ENCODE peak calls at places on chromosome 5, in nine cellular contexts. G, Q, I, Y, C, Z, D, A and X are unnamed samples.

GRCh38 chr5:14491015-14491414 is 90.6 kb upstream of the OTULINL start:
- DNase-seq in G (no peak), Q (no peak), I (no peak), Y (no peak), C (no peak), Z (no peak), D (no peak), A (no peak), X (no peak)

GRCh38 chr5:78499485-78499884 is 139.1 kb downstream of the SCAMP1 start:
- DNase-seq in G (no peak), Q (no peak), I (no peak), Y (no peak), C (no peak), Z (no peak), D (no peak), A (no peak), X (no peak)

GRCh38 chr5:103347729-103348128 is 89.2 kb downstream of the MACIR start:
- DNase-seq in G (no peak), Q (no peak), I (no peak), Y (no peak), C (no peak), Z (no peak), D (no peak), A (peak; percentile 14), X (no peak)

GRCh38 chr5:102759700-102760099 is 4.6 kb downstream of the PAM start:
- DNase-seq in G (no peak), Q (no peak), I (no peak), Y (no peak), C (no peak), Z (no peak), D (no peak), A (no peak), X (no peak)

GRCh38 chr5:180274695-180275094 is 17.2 kb downstream of the MAPK9 start:
- DNase-seq in G (no peak), Q (no peak), I (no peak), Y (no peak), C (no peak), Z (no peak), D (no peak), A (no peak), X (no peak)

GRCh38 chr5:173430394-173430793 is 102.2 kb upstream of the STC2 start:
- DNase-seq in G (no peak), Q (no peak), I (no peak), Y (no peak), C (no peak), Z (no peak), D (no peak), A (no peak), X (no peak)

GRCh38 chr5:81825237-81825636 is 74.3 kb upstream of the SSBP2 start:
- DNase-seq in G (no peak), Q (peak; percentile 9), I (no peak), Y (peak; percentile 85), C (no peak), Z (no peak), D (peak; percentile 5), A (peak; percentile 91), X (no peak)

GRCh38 chr5:107744418-107745330 is 73.9 kb upstream of the EFNA5 start:
- DNase-seq in G (no peak), Q (no peak), I (no peak), Y (no peak), C (no peak), Z (no peak), D (no peak), A (no peak), X (no peak)

GRCh38 chr5:141636106-141636412 is 590 bp downstream of the HDAC3 start:
- DNase-seq in G (no peak), Q (no peak), I (no peak), Y (no peak), C (no peak), Z (no peak), D (no peak), A (no peak), X (no peak)

GRCh38 chr5:139383275-139383992 is at the start of gene SLC23A1:
- DNase-seq in G (no peak), Q (no peak), I (no peak), Y (no peak), C (no peak), Z (no peak), D (no peak), A (peak; percentile 75), X (no peak)